ENCODE peak calls at places on chromosome 1, in five cellular contexts. I is NCI-H2171 treated with DMSO at 0.1 percent for 48 hours; S is activated naive CD4-positive, alpha-beta T cell; X is small intestine; B is RWPE1. Y is an unnamed sample.

GRCh38 chr1:209772116-209772515 is 12.2 kb downstream of the C1orf74 start:
- DNase-seq in I (no peak), S (no peak), X (no peak), B (no peak), Y (no peak)

GRCh38 chr1:156082111-156083091 is at the start of gene MEX3A:
- DNase-seq in I (peak), S (no peak), X (peak), B (peak), Y (peak)

GRCh38 chr1:23561813-23562100 is 2.5 kb upstream of the ID3 start:
- DNase-seq in I (no peak), S (no peak), X (no peak), B (no peak), Y (no peak)

GRCh38 chr1:106793686-106794085 is 262.8 kb upstream of the PRMT6 start:
- DNase-seq in I (no peak), S (no peak), X (no peak), B (no peak), Y (no peak)

GRCh38 chr1:111748618-111749337 is 6.9 kb upstream of the DDX20 start:
- DNase-seq in I (no peak), S (no peak), X (no peak), B (no peak), Y (no peak)

GRCh38 chr1:59705849-59706599 is 108.7 kb upstream of the HOOK1 start:
- DNase-seq in I (no peak), S (no peak), X (no peak), B (no peak), Y (no peak)

GRCh38 chr1:184276416-184276815 is 110.4 kb upstream of the C1orf21 start:
- DNase-seq in I (no peak), S (no peak), X (no peak), B (no peak), Y (no peak)

GRCh38 chr1:174740248-174740990 is 259.3 kb upstream of the CACYBP start:
- DNase-seq in I (no peak), S (no peak), X (peak), B (no peak), Y (no peak)

Y was measured in SW480.